ENCODE peak calls at places on chromosomes 3 and 15, in six cellular contexts. V, O, U, W, S and B are unnamed samples.

GRCh38 chr15:40841741-40842140 is 2.1 kb upstream of the SPINT1 start:
- DNase-seq in V (no peak), O (no peak), U (no peak), W (no peak), S (no peak), B (no peak)

GRCh38 chr3:197701851-197702250 is 34.9 kb downstream of the RUBCN start:
- DNase-seq in V (no peak), O (no peak), U (no peak), W (no peak), S (no peak), B (no peak)

GRCh38 chr3:169150874-169151273 is 512.6 kb downstream of the MECOM start:
- DNase-seq in V (no peak), O (no peak), U (peak; percentile 3), W (no peak), S (no peak), B (no peak)

GRCh38 chr3:85170646-85171045 is 211.9 kb downstream of the CADM2 start:
- DNase-seq in V (no peak), O (no peak), U (no peak), W (no peak), S (no peak), B (no peak)

GRCh38 chr15:47885921-47886320 is 168.6 kb downstream of the SEMA6D start:
- DNase-seq in V (no peak), O (no peak), U (peak; percentile 28), W (no peak), S (no peak), B (no peak)

GRCh38 chr3:67381667-67382272 is 272.6 kb downstream of the SUCLG2 start:
- DNase-seq in V (no peak), O (peak; percentile 2), U (peak; percentile 27), W (peak; percentile 10), S (no peak), B (peak; percentile 43)

GRCh38 chr3:8197384-8197783 is 304.2 kb upstream of the LMCD1 start:
- DNase-seq in V (no peak), O (no peak), U (no peak), W (no peak), S (no peak), B (no peak)

GRCh38 chr15:61749169-61749568 is 311.1 kb downstream of the VPS13C start:
- DNase-seq in V (no peak), O (no peak), U (no peak), W (no peak), S (no peak), B (no peak)

DNA sequence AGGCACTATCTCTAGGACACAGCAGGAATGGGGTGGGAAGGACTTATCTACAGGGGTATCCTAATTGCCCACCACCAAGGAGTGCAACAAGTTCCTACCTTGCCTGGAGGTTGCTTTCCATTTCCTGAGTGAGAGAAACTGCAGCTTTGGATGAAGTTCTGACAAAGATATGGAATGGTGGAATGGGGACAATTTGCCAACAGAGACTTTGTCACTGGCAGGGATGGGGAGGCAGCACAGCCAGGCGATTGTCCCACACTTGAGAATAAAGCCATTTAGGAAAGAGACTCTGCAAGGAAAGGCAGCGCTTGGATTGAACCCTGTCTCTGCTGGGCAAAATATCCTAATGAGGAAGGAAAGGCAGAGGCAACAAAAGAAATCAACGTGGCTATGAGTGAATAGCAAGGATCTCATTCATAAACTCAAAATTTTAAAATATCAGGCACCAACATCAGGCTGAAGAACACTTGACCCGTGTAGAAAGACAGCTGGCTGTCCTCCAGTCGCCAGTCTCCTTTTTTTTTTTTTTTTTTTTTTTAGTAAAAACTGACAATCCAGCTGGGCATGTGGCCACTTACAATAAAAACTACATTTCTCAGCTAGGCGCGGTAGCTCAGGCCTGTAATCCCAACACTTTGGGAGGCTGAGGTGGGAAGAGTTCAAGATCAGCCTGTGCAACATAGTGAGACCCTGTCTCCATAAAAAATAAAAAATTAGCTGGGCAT is 31.6 kb upstream of the PDE8A start:
- DNase-seq in V (no peak), O (no peak), U (no peak), W (no peak), S (no peak), B (no peak)
- H3K4me2 ChIP-seq in V (no peak overlapping the region), O (no peak overlapping the region), U (no peak overlapping the region), W (no peak overlapping the region), S (no peak overlapping the region), B (no peak overlapping the region)

GRCh38 chr3:147864754-147865354 is 455.7 kb downstream of the ZIC1 start:
- DNase-seq in V (peak; percentile 36), O (no peak), U (no peak), W (no peak), S (no peak), B (no peak)
- H3K9me3 ChIP-seq in V (no peaks in the 10 kb centered on the region), O (peaks cover 2% of the 10 kb centered on the region), U (peaks cover 12% of the 10 kb centered on the region), W (peaks cover 68% of the 10 kb centered on the region), S (no peaks in the 10 kb centered on the region), B (peaks cover 3% of the 10 kb centered on the region)

DNA sequence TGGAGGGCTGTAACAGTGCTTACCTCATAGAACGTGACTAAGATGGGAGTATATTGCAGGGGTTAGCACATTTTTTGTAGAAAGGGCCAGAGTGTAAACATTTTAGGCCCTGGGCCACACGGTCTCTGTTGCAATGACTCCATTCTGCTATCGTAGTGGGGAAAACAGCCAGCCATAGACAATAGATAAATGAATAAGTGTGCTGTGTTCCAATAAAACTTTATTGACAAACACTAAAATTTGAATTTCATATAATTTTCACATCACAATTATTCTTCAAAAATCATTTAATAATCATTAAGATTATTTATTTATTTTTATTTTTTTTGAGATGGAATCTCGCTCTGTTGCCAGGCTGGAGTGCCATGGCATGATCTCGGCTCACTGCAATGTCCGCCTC is 478.6 kb downstream of the SHQ1 start:
- DNase-seq in V (no peak), O (no peak), U (no peak), W (no peak), S (no peak), B (no peak)
- TF ChIP-seq POLR2A in V (no peak), O (no peak), U (no peak), W (no peak), S (no peak), B (no peak)

GRCh38 chr3:178384302-178384939 is 151.8 kb upstream of the KCNMB2 start:
- DNase-seq in V (no peak), O (no peak), U (no peak), W (no peak), S (no peak), B (peak; percentile 13)
- H3K4me2 ChIP-seq in V (no peak overlapping the region), O (no peak overlapping the region), U (no peak overlapping the region), W (no peak overlapping the region), S (no peak overlapping the region), B (no peak overlapping the region)